ENCODE peak calls at places on chromosome 3, in four cellular contexts. One of them, this sample, is unnamed.

GRCh38 chr3:113954091-113954685 is 6.4 kb downstream of the ZDHHC23 start:
- DNase-seq in K562: no peak
- DNase-seq in H1: no peak
- DNase-seq in GM12878: no peak
- DNase-seq in this sample: no peak

GRCh38 chr3:188558343-188559068 is 404.5 kb downstream of the LPP start:
- DNase-seq in K562: no peak
- DNase-seq in H1: no peak
- DNase-seq in GM12878: no peak
- DNase-seq in this sample: no peak

GRCh38 chr3:25027639-25028038 is 400.4 kb upstream of the RARB start:
- DNase-seq in K562: no peak
- DNase-seq in H1: no peak
- DNase-seq in GM12878: no peak
- DNase-seq in this sample: no peak

GRCh38 chr3:128282392-128283196 is 129.3 kb downstream of the EEFSEC start:
- DNase-seq in K562: no peak
- DNase-seq in H1: peak; percentile 54
- DNase-seq in GM12878: no peak
- DNase-seq in this sample: no peak

GRCh38 chr3:18062289-18063025 is 320.0 kb upstream of the TBC1D5 start:
- DNase-seq in K562: no peak
- DNase-seq in H1: no peak
- DNase-seq in GM12878: no peak
- DNase-seq in this sample: no peak

GRCh38 chr3:161354554-161354953 is 16.8 kb downstream of the SPTSSB start:
- DNase-seq in K562: no peak
- DNase-seq in H1: no peak
- DNase-seq in GM12878: no peak
- DNase-seq in this sample: no peak

GRCh38 chr3:144031938-144032337 is 60.3 kb downstream of the DIPK2A start:
- DNase-seq in K562: no peak
- DNase-seq in H1: no peak
- DNase-seq in GM12878: no peak
- DNase-seq in this sample: no peak

GRCh38 chr3:136962961-136963360 is 5.2 kb downstream of the IL20RB start:
- DNase-seq in K562: no peak
- DNase-seq in H1: no peak
- DNase-seq in GM12878: no peak
- DNase-seq in this sample: no peak

GRCh38 chr3:179811321-179812095 is 158.7 kb downstream of the USP13 start:
- DNase-seq in K562: peak; percentile 18
- DNase-seq in H1: no peak
- DNase-seq in GM12878: peak; percentile 40
- DNase-seq in this sample: peak; percentile 61

GRCh38 chr3:53236112-53236841 is 19.5 kb downstream of the TKT start:
- DNase-seq in K562: peak; percentile 50
- DNase-seq in H1: no peak
- DNase-seq in GM12878: no peak
- DNase-seq in this sample: peak; percentile 34
- TF ChIP-seq EGR1 in K562: no peak
- TF ChIP-seq EGR1 in H1: no peak
- TF ChIP-seq EGR1 in GM12878: no peak
- TF ChIP-seq EGR1 in this sample: no peak

GRCh38 chr3:58874795-58875194 is 175.0 kb downstream of the CFAP20DC start:
- DNase-seq in K562: no peak
- DNase-seq in H1: no peak
- DNase-seq in GM12878: peak; percentile 59
- DNase-seq in this sample: peak; percentile 64

GRCh38 chr3:58880182-58880581 is 169.6 kb downstream of the CFAP20DC start:
- DNase-seq in K562: no peak
- DNase-seq in H1: no peak
- DNase-seq in GM12878: no peak
- DNase-seq in this sample: no peak

DNA sequence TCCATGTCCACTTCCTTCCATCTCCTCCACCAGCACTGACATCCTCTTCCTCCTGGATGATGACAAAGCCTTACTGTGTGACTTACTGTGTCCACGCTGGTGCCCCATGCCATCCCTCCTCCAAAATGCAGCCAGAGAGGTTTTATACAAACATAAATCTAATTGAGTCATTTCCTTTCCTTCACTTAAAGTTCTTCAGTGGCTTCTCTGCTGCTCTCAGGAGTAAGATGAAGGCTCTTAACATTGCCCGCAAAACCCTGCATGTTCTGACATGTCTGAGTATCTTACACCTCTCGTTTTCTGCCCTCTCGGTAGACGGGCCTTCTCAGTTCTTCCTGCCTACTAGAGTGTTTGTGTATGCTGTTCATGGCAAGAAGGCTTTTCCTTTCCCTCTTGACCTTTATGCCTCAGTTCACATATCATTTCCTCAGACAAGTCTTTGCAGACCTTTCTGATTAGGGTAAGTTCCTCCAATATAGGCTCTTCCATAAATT is 175.5 kb downstream of the CFAP20DC start:
- DNase-seq in K562: no peak
- DNase-seq in H1: no peak
- DNase-seq in GM12878: peak; percentile 56
- DNase-seq in this sample: peak; percentile 18
- TF ChIP-seq EGR1 in K562: no peak
- TF ChIP-seq EGR1 in H1: no peak
- TF ChIP-seq EGR1 in GM12878: no peak
- TF ChIP-seq EGR1 in this sample: no peak

GRCh38 chr3:11157406-11157805 is 3.1 kb downstream of the HRH1 start:
- DNase-seq in K562: no peak
- DNase-seq in H1: no peak
- DNase-seq in GM12878: no peak
- DNase-seq in this sample: no peak

GRCh38 chr3:11154953-11155325 is 646 bp downstream of the HRH1 start:
- DNase-seq in K562: no peak
- DNase-seq in H1: peak; percentile 56
- DNase-seq in GM12878: no peak
- DNase-seq in this sample: no peak

GRCh38 chr3:11155341-11156025 is 1.2 kb downstream of the HRH1 start:
- DNase-seq in K562: peak; percentile 43
- DNase-seq in H1: peak; percentile 76
- DNase-seq in GM12878: no peak
- DNase-seq in this sample: peak; percentile 47

GRCh38 chr3:11154036-11154952 is at the start of gene HRH1:
- DNase-seq in K562: peak; percentile 33
- DNase-seq in H1: peak; percentile 60
- DNase-seq in GM12878: no peak
- DNase-seq in this sample: no peak

GRCh38 chr3:11156026-11156410 is 1.7 kb downstream of the HRH1 start:
- DNase-seq in K562: no peak
- DNase-seq in H1: no peak
- DNase-seq in GM12878: no peak
- DNase-seq in this sample: no peak
- TF ChIP-seq EGR1 in K562: no peak
- TF ChIP-seq EGR1 in H1: no peak
- TF ChIP-seq EGR1 in GM12878: no peak
- TF ChIP-seq EGR1 in this sample: no peak

GRCh38 chr3:10788451-10788850 is 27.6 kb upstream of the SLC6A11 start:
- DNase-seq in K562: no peak
- DNase-seq in H1: no peak
- DNase-seq in GM12878: no peak
- DNase-seq in this sample: no peak
- TF ChIP-seq EGR1 in K562: no peak
- TF ChIP-seq EGR1 in H1: no peak
- TF ChIP-seq EGR1 in GM12878: no peak
- TF ChIP-seq EGR1 in this sample: no peak

This sample was measured in HCT116.